ENCODE peak calls at places on chromosome 9, in ten cellular contexts. B is A549, M is fibroblast of lung, H is sigmoid colon, D is left lung, X is left ventricle myocardium inferior, G is endodermal cell, L is psoas muscle, U is heart right ventricle, N is ovary. O is an unnamed sample.

GRCh38 chr9:33445389-33445881 is 2.0 kb downstream of the AQP3 start:
- DNase-seq in B (no peak), M (no peak), H (no peak), D (peak; percentile 80), X (no peak), G (peak; percentile 69), L (no peak), U (no peak), N (no peak), O (no peak)

GRCh38 chr9:33297455-33297854 is 7.1 kb downstream of the NFX1 start:
- DNase-seq in B (no peak), M (no peak), H (peak; percentile 71), D (peak; percentile 78), X (peak; percentile 29), G (no peak), L (no peak), U (peak; percentile 33), N (no peak), O (peak; percentile 52)

GRCh38 chr9:37632479-37632878 is 18.3 kb upstream of the FRMPD1 start:
- DNase-seq in B (no peak), M (no peak), H (no peak), D (no peak), X (no peak), G (no peak), L (no peak), U (no peak), N (no peak), O (no peak)

GRCh38 chr9:95533996-95534680 is 17.4 kb upstream of the PTCH1 start:
- DNase-seq in B (no peak), M (no peak), H (no peak), D (no peak), X (no peak), G (no peak), L (no peak), U (no peak), N (no peak), O (no peak)

GRCh38 chr9:103755986-103756385 is 338.1 kb upstream of the SMC2 start:
- DNase-seq in B (no peak), M (no peak), H (no peak), D (no peak), X (no peak), G (no peak), L (no peak), U (no peak), N (no peak), O (no peak)

GRCh38 chr9:131627326-131627845 is 82.1 kb downstream of the PRRT1B start:
- DNase-seq in B (no peak), M (peak; percentile 95), H (no peak), D (no peak), X (no peak), G (no peak), L (no peak), U (no peak), N (no peak), O (no peak)

GRCh38 chr9:37574241-37574721 is 1.9 kb downstream of the FBXO10 start:
- DNase-seq in B (no peak), M (peak; percentile 24), H (no peak), D (no peak), X (no peak), G (no peak), L (no peak), U (no peak), N (no peak), O (no peak)

GRCh38 chr9:96420468-96421219 is 2.5 kb upstream of the ZNF367 start:
- DNase-seq in B (peak; percentile 92), M (peak; percentile 97), H (no peak), D (no peak), X (no peak), G (peak; percentile 80), L (no peak), U (peak; percentile 67), N (no peak), O (no peak)

GRCh38 chr9:73116030-73116429 is 35.6 kb upstream of the ANXA1 start:
- DNase-seq in B (no peak), M (peak; percentile 89), H (no peak), D (no peak), X (no peak), G (no peak), L (no peak), U (no peak), N (no peak), O (no peak)

GRCh38 chr9:130084337-130084736 is 30.6 kb downstream of the GPR107 start:
- DNase-seq in B (no peak), M (no peak), H (peak; percentile 18), D (no peak), X (no peak), G (no peak), L (no peak), U (no peak), N (no peak), O (no peak)

DNA sequence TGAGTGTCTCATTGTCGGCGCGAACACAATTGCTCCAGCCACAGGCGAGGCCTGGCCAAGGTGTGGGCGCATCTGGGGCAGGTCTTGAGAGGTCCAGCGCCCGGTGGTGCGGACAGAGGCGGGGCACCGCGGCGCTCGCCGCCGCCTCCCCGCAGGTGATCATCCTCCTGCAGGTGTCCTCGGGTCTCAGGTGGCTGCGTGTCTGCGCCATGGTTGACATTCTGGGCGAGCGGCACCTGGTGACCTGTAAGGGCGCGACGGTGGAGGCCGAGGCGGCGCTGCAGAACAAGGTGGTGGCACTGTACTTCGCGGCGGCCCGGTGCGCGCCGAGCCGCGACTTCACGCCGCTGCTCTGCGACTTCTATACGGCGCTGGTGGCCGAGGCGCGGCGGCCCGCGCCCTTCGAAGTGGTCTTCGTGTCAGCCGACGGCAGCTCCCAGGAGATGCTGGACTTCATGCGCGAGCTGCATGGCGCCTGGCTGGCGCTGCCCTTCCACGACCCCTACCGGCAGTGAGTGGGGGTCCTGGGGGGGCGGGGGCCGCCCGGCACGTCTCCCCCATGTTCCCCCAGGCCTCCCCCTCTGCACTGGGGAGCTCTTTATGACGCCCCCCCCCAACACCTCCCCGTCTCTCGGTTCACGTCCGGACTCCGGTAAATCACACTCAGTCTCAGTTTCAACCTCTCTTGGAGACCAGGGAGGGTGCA is 401 bp downstream of the NXNL2 start:
- DNase-seq in B (no peak), M (peak; percentile 18), H (no peak), D (no peak), X (no peak), G (no peak), L (no peak), U (no peak), N (peak; percentile 55), O (no peak)
- H3K27ac ChIP-seq in B (peak overlapping the region; percentile 100), M (peak overlapping the region; percentile 46), H (peak overlapping the region; percentile 87), D (no peak overlapping the region), X (no peak overlapping the region), G (no peak overlapping the region), L (no peak overlapping the region), U (no peak overlapping the region), N (peak overlapping the region; percentile 83), O (no peak overlapping the region)

DNA sequence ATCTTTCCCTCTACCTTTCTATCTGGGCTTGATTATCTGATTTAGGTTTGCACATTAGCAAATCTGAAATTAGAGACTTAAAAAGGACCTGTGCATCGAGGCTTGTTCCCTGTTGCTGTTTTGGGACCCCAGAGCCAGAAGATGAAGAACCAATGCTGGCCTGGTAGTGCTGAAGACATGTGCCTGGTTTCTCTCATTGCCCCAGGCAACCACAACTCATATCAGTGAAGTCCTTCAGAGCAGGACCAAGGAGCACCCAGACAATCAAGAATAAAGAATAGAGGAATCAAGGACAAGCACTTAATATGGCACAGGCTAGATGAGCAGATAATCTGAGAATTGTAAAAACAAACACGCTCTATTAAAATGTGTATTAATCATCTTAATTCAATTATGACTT is 362.7 kb downstream of the DMRTA1 start:
- DNase-seq in B (no peak), M (no peak), H (no peak), D (no peak), X (no peak), G (no peak), L (no peak), U (no peak), N (no peak), O (no peak)
- H3K4me3 ChIP-seq in B (no peak overlapping the region), M (no peak overlapping the region), H (no peak overlapping the region), D (no peak overlapping the region), X (no peak overlapping the region), G (no peak overlapping the region), L (no peak overlapping the region), U (no peak overlapping the region), N (no peak overlapping the region), O (no peak overlapping the region)

DNA sequence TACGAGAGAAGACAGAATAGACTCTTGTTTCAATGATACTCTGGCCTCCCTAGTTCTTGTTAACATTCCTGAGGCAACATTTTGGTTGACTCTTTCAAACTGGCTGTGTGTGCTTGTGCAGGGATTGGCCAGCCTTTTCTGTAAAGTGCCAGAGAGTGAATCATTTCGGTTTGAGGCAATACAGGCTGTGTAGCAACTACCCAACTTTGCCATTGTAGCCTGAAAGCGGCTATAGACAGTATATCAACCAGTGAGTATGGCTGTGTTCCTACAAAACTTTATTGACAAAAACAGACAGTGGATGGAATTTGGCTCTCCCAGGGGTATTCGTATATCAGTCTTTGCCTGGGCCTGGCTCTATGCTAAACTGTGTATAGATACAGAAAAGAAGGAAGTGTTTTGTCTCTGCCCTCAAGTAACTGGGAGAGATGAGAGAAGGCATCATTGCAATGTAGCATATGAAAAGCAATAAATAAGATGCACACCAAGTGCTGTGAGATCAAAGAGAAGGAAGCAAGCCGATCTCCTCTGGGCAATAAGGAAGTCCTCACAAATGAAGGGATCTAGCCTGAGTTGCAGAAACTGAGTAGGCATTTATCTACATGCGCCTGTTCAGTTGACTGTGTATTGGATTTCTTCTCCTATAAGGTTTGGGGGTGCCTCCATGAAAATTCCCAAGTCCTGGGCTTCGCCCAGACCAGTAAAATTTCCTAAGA is 568.0 kb upstream of the KLF4 start:
- DNase-seq in B (peak; percentile 68), M (peak; percentile 98), H (peak; percentile 81), D (no peak), X (no peak), G (no peak), L (no peak), U (no peak), N (no peak), O (peak; percentile 69)
- H3K4me1 ChIP-seq in B (peaks cover 39% of the 10 kb centered on the region), M (peaks cover 21% of the 10 kb centered on the region), H (no peaks in the 10 kb centered on the region), D (peaks cover 25% of the 10 kb centered on the region), X (peaks cover 32% of the 10 kb centered on the region), G (peaks cover 19% of the 10 kb centered on the region), L (peaks cover 35% of the 10 kb centered on the region), U (peaks cover 10% of the 10 kb centered on the region), N (peaks cover 18% of the 10 kb centered on the region), O (peaks cover 38% of the 10 kb centered on the region)

GRCh38 chr9:124015661-124016131 is 4.1 kb downstream of the LHX2 start:
- DNase-seq in B (no peak), M (no peak), H (no peak), D (no peak), X (no peak), G (peak; percentile 78), L (no peak), U (no peak), N (no peak), O (no peak)

GRCh38 chr9:124018731-124019697 is 7.4 kb downstream of the LHX2 start:
- DNase-seq in B (no peak), M (no peak), H (no peak), D (no peak), X (no peak), G (peak; percentile 75), L (no peak), U (no peak), N (no peak), O (no peak)

GRCh38 chr9:124017929-124018730 is 6.6 kb downstream of the LHX2 start:
- DNase-seq in B (no peak), M (no peak), H (no peak), D (no peak), X (no peak), G (peak; percentile 77), L (no peak), U (no peak), N (no peak), O (no peak)

GRCh38 chr9:124016152-124017063 is 4.8 kb downstream of the LHX2 start:
- DNase-seq in B (no peak), M (no peak), H (no peak), D (no peak), X (no peak), G (peak; percentile 71), L (no peak), U (no peak), N (no peak), O (no peak)

GRCh38 chr9:124017064-124017928 is 5.7 kb downstream of the LHX2 start:
- DNase-seq in B (no peak), M (no peak), H (no peak), D (no peak), X (no peak), G (peak; percentile 74), L (no peak), U (no peak), N (no peak), O (no peak)
- H3K27ac ChIP-seq in B (no peak overlapping the region), M (no peak overlapping the region), H (no peak overlapping the region), D (no peak overlapping the region), X (no peak overlapping the region), G (no peak overlapping the region), L (no peak overlapping the region), U (no peak overlapping the region), N (no peak overlapping the region), O (no peak overlapping the region)

O was measured in gastrocnemius medialis.